ENCODE peak calls at places on chromosomes 13 and 19, in ten cellular contexts. One of them, this sample, is unnamed. For H3K36me3, the result is how much of the 10 kb centered on the place peaks cover.

GRCh38 chr13:36870050-36870692 is 49.9 kb downstream of the SMAD9 start:
- DNase-seq in OCI-LY7: no peak
- DNase-seq in GM23338: no peak
- DNase-seq in vagina: no peak
- DNase-seq in psoas muscle: no peak
- DNase-seq in transverse colon: no peak
- DNase-seq in colonic mucosa: no peak
- DNase-seq in Caco-2: no peak
- DNase-seq in cardiac muscle cell: no peak
- DNase-seq in BJ: no peak
- DNase-seq in this sample: no peak

GRCh38 chr19:9251236-9251635 is 506 bp downstream of the OR7E24 start:
- DNase-seq in vagina: no peak
- DNase-seq in cardiac muscle cell: no peak
- DNase-seq in OCI-LY7: no peak
- DNase-seq in Caco-2: no peak
- DNase-seq in transverse colon: no peak
- DNase-seq in colonic mucosa: no peak
- DNase-seq in BJ: no peak
- DNase-seq in psoas muscle: no peak
- DNase-seq in GM23338: no peak
- DNase-seq in this sample: no peak

GRCh38 chr19:1290699-1291651 is 5.3 kb downstream of the EFNA2 start:
- DNase-seq in cardiac muscle cell: no peak
- DNase-seq in OCI-LY7: no peak
- DNase-seq in vagina: no peak
- DNase-seq in colonic mucosa: peak
- DNase-seq in BJ: no peak
- DNase-seq in GM23338: no peak
- DNase-seq in transverse colon: peak
- DNase-seq in Caco-2: no peak
- DNase-seq in psoas muscle: no peak
- DNase-seq in this sample: no peak

GRCh38 chr13:34578471-34578870 is 363.6 kb upstream of the NBEA start:
- DNase-seq in GM23338: no peak
- DNase-seq in OCI-LY7: no peak
- DNase-seq in transverse colon: no peak
- DNase-seq in Caco-2: no peak
- DNase-seq in colonic mucosa: no peak
- DNase-seq in vagina: no peak
- DNase-seq in cardiac muscle cell: peak
- DNase-seq in BJ: no peak
- DNase-seq in psoas muscle: no peak
- DNase-seq in this sample: no peak

GRCh38 chr13:76854894-76855293 is 31.3 kb downstream of the KCTD12 start:
- DNase-seq in Caco-2: no peak
- DNase-seq in psoas muscle: no peak
- DNase-seq in GM23338: no peak
- DNase-seq in vagina: no peak
- DNase-seq in BJ: no peak
- DNase-seq in OCI-LY7: no peak
- DNase-seq in colonic mucosa: no peak
- DNase-seq in transverse colon: no peak
- DNase-seq in cardiac muscle cell: no peak
- DNase-seq in this sample: no peak

GRCh38 chr13:98706446-98707110 is 45.9 kb downstream of the SLC15A1 start:
- DNase-seq in OCI-LY7: no peak
- DNase-seq in cardiac muscle cell: peak
- DNase-seq in psoas muscle: no peak
- DNase-seq in vagina: no peak
- DNase-seq in colonic mucosa: no peak
- DNase-seq in Caco-2: peak
- DNase-seq in BJ: no peak
- DNase-seq in transverse colon: no peak
- DNase-seq in GM23338: no peak
- DNase-seq in this sample: no peak

GRCh38 chr19:18741566-18742121 is 49.5 kb downstream of the COMP start:
- DNase-seq in BJ: no peak
- DNase-seq in transverse colon: peak
- DNase-seq in psoas muscle: peak
- DNase-seq in vagina: no peak
- DNase-seq in colonic mucosa: peak
- DNase-seq in Caco-2: no peak
- DNase-seq in OCI-LY7: no peak
- DNase-seq in cardiac muscle cell: no peak
- DNase-seq in GM23338: no peak
- DNase-seq in this sample: no peak

GRCh38 chr13:23856008-23856750 is 33.0 kb downstream of the MIPEP start:
- DNase-seq in colonic mucosa: no peak
- DNase-seq in cardiac muscle cell: no peak
- DNase-seq in Caco-2: no peak
- DNase-seq in OCI-LY7: no peak
- DNase-seq in GM23338: peak
- DNase-seq in psoas muscle: no peak
- DNase-seq in BJ: no peak
- DNase-seq in vagina: no peak
- DNase-seq in transverse colon: no peak
- DNase-seq in this sample: no peak

GRCh38 chr19:16922949-16923348 is 34.1 kb downstream of the F2RL3 start:
- DNase-seq in GM23338: no peak
- DNase-seq in OCI-LY7: no peak
- DNase-seq in BJ: no peak
- DNase-seq in cardiac muscle cell: no peak
- DNase-seq in transverse colon: no peak
- DNase-seq in psoas muscle: peak
- DNase-seq in colonic mucosa: no peak
- DNase-seq in vagina: no peak
- DNase-seq in Caco-2: no peak
- DNase-seq in this sample: no peak

GRCh38 chr13:27638521-27638920 is 16.8 kb downstream of the POLR1D start:
- DNase-seq in colonic mucosa: no peak
- DNase-seq in BJ: no peak
- DNase-seq in psoas muscle: no peak
- DNase-seq in vagina: no peak
- DNase-seq in GM23338: no peak
- DNase-seq in cardiac muscle cell: peak
- DNase-seq in Caco-2: no peak
- DNase-seq in transverse colon: no peak
- DNase-seq in OCI-LY7: no peak
- DNase-seq in this sample: no peak

GRCh38 chr13:27641711-27642502 is 20.2 kb downstream of the POLR1D start:
- DNase-seq in Caco-2: no peak
- DNase-seq in OCI-LY7: no peak
- DNase-seq in vagina: no peak
- DNase-seq in colonic mucosa: no peak
- DNase-seq in transverse colon: no peak
- DNase-seq in psoas muscle: no peak
- DNase-seq in cardiac muscle cell: no peak
- DNase-seq in GM23338: no peak
- DNase-seq in BJ: no peak
- DNase-seq in this sample: no peak

GRCh38 chr13:27639186-27639585 is 17.5 kb downstream of the POLR1D start:
- DNase-seq in Caco-2: no peak
- DNase-seq in transverse colon: no peak
- DNase-seq in OCI-LY7: no peak
- DNase-seq in GM23338: no peak
- DNase-seq in colonic mucosa: no peak
- DNase-seq in BJ: no peak
- DNase-seq in cardiac muscle cell: no peak
- DNase-seq in psoas muscle: no peak
- DNase-seq in vagina: no peak
- DNase-seq in this sample: no peak

GRCh38 chr13:27643334-27644158 is 21.9 kb downstream of the POLR1D start:
- DNase-seq in GM23338: no peak
- DNase-seq in cardiac muscle cell: no peak
- DNase-seq in OCI-LY7: no peak
- DNase-seq in Caco-2: no peak
- DNase-seq in vagina: no peak
- DNase-seq in BJ: no peak
- DNase-seq in colonic mucosa: no peak
- DNase-seq in transverse colon: no peak
- DNase-seq in psoas muscle: no peak
- DNase-seq in this sample: no peak

DNA sequence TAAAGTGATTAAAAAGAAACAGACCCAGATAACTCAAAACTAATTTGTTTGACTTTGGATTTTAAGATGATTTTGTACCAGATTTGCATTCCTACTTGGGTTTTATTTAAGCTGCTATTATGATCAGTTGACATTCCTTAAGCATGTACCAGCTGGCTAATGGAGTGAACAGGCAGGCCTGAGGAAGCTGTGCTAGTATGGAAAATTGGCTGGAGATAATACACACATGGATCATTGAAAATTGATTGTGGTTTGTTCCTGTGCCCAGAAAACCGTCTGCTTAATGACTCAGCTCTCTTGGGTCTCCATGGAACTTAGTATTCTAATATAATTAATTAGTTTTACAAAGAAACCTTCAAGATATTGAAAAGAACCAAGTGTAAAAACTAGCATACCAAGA is 22.6 kb downstream of the POLR1D start:
- DNase-seq in colonic mucosa: no peak
- DNase-seq in OCI-LY7: no peak
- DNase-seq in transverse colon: no peak
- DNase-seq in Caco-2: no peak
- DNase-seq in GM23338: no peak
- DNase-seq in psoas muscle: no peak
- DNase-seq in vagina: no peak
- DNase-seq in BJ: peak
- DNase-seq in cardiac muscle cell: peak
- DNase-seq in this sample: no peak
- H3K36me3 ChIP-seq in colonic mucosa: under half
- H3K36me3 ChIP-seq in OCI-LY7: half or more
- H3K36me3 ChIP-seq in transverse colon: under half
- H3K36me3 ChIP-seq in Caco-2: under half
- H3K36me3 ChIP-seq in GM23338: under half
- H3K36me3 ChIP-seq in psoas muscle: under half
- H3K36me3 ChIP-seq in vagina: under half
- H3K36me3 ChIP-seq in BJ: under half
- H3K36me3 ChIP-seq in cardiac muscle cell: under half
- H3K36me3 ChIP-seq in this sample: under half

DNA sequence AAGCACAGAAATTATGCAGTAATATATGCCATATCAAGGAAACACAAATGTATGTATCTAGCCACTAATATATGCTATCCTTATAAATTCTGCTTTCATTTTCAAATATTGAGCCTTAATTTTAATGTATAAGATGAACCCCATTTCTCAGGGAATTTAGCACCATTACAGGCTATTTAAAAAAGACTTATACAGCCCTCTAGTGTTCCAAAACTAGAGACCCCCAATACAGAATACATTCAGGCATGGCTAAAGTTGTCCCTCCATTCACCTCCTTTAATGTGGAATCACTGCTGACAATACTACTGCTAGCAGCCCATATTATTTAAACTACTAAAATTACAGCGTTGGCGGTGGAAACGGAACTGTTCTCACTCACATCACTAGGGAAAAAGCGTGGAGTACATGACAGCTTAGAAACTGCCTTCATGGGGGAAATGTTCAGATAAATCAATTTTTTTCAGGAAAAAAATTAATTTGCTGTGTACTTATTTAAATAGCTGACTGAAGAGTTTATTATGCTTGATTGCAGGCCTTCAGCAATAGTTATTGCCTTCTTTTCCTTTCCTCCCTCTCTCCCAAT is 541.0 kb downstream of the PCDH9 start:
- DNase-seq in Caco-2: no peak
- DNase-seq in OCI-LY7: peak
- DNase-seq in GM23338: peak
- DNase-seq in BJ: no peak
- DNase-seq in psoas muscle: no peak
- DNase-seq in transverse colon: no peak
- DNase-seq in vagina: no peak
- DNase-seq in colonic mucosa: no peak
- DNase-seq in cardiac muscle cell: peak
- DNase-seq in this sample: no peak
- TF ChIP-seq CTCF in Caco-2: no peak
- TF ChIP-seq CTCF in OCI-LY7: peak
- TF ChIP-seq CTCF in GM23338: peak
- TF ChIP-seq CTCF in BJ: peak
- TF ChIP-seq CTCF in psoas muscle: peak
- TF ChIP-seq CTCF in transverse colon: no peak
- TF ChIP-seq CTCF in vagina: no peak
- TF ChIP-seq CTCF in colonic mucosa: no peak
- TF ChIP-seq CTCF in cardiac muscle cell: peak
- TF ChIP-seq CTCF in this sample: no peak

DNA sequence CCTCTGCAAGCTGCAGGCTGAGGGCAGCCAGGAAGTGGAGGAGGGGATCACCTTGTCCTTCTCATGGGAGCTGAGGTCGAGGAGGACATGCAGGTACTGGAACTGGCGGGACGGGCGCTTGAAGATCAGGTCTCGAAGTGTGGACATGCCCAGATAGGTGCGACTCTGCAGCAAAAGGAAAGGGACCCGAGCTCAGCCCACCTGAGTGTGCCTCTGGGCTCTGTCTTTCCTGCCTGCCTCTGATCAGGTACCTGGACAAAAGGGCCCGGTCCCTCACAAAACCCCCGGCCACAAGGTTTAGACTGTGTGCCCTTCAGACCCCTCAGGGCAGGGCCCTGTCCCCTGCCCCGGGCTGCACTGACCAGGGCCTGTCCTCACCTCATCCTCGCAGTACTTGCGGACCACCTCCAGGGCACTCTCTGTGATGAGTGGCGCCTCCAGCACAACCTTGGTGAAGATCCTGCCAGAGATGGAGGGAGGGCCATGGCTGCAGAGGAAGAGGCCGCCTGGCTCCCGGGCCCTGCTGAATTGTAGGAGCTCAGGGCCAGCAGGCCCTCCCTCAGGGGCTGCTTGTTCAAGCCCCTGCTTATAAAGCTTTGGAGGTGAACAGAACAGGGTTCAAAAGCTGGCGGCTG is 12.5 kb upstream of the RSPH6A start:
- DNase-seq in psoas muscle: peak
- DNase-seq in OCI-LY7: no peak
- DNase-seq in BJ: no peak
- DNase-seq in Caco-2: no peak
- DNase-seq in transverse colon: no peak
- DNase-seq in GM23338: peak
- DNase-seq in vagina: no peak
- DNase-seq in colonic mucosa: no peak
- DNase-seq in cardiac muscle cell: no peak
- DNase-seq in this sample: no peak
- H3K36me3 ChIP-seq in psoas muscle: half or more
- H3K36me3 ChIP-seq in OCI-LY7: half or more
- H3K36me3 ChIP-seq in BJ: half or more
- H3K36me3 ChIP-seq in Caco-2: under half
- H3K36me3 ChIP-seq in transverse colon: under half
- H3K36me3 ChIP-seq in GM23338: under half
- H3K36me3 ChIP-seq in vagina: half or more
- H3K36me3 ChIP-seq in colonic mucosa: under half
- H3K36me3 ChIP-seq in cardiac muscle cell: under half
- H3K36me3 ChIP-seq in this sample: under half

DNA sequence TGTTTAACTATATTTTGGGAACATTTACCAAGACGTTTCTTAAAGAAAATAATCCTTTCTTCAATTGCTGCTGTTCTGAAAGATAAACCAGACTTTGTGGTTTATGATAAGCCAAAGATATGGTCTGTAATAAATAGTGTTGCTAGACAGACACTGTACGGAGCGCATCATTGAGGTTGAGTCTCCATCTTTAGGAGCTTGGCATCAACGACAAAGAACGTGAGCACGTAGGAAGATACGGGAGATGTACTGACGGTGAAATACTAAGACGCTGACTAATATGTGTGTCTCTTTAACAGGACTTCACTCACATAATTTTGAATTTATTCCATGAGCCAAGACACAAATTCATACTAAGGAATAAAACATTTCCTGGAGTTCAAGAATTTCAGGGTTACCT is 16.2 kb downstream of the TEX29 start:
- DNase-seq in colonic mucosa: no peak
- DNase-seq in GM23338: no peak
- DNase-seq in vagina: no peak
- DNase-seq in BJ: no peak
- DNase-seq in cardiac muscle cell: peak
- DNase-seq in transverse colon: no peak
- DNase-seq in psoas muscle: no peak
- DNase-seq in Caco-2: no peak
- DNase-seq in OCI-LY7: no peak
- DNase-seq in this sample: no peak
- TF ChIP-seq CTCF in colonic mucosa: no peak
- TF ChIP-seq CTCF in GM23338: no peak
- TF ChIP-seq CTCF in vagina: no peak
- TF ChIP-seq CTCF in BJ: no peak
- TF ChIP-seq CTCF in cardiac muscle cell: no peak
- TF ChIP-seq CTCF in transverse colon: no peak
- TF ChIP-seq CTCF in psoas muscle: no peak
- TF ChIP-seq CTCF in Caco-2: no peak
- TF ChIP-seq CTCF in OCI-LY7: no peak
- TF ChIP-seq CTCF in this sample: no peak